ENCODE peak calls at places on chromosomes 11 and 22, in four cellular contexts. P, V, R and N are unnamed samples.
A peak's percentile ranks its signal among the peaks of the same experiment; 100 is the strongest.

GRCh38 chr22:38239101-38239761 is 33.6 kb downstream of the TMEM184B start:
- DNase-seq in P (peak; percentile 71), V (no peak), R (no peak), N (no peak)

GRCh38 chr22:42651134-42651533 is 1.9 kb upstream of the CYB5R3 start:
- DNase-seq in P (peak; percentile 49), V (no peak), R (no peak), N (no peak)

GRCh38 chr11:19018901-19019300 is 41.6 kb downstream of the MRGPRX2 start:
- DNase-seq in P (no peak), V (no peak), R (peak; percentile 65), N (no peak)

GRCh38 chr22:24592144-24592845 is 578 bp downstream of the LRRC75B start:
- DNase-seq in P (peak; percentile 32), V (no peak), R (peak; percentile 48), N (no peak)

GRCh38 chr22:40588726-40589125 is 47.8 kb downstream of the MRTFA start:
- DNase-seq in P (peak; percentile 38), V (no peak), R (no peak), N (peak; percentile 48)

GRCh38 chr22:40426671-40427070 is 56.3 kb downstream of the SGSM3 start:
- DNase-seq in P (no peak), V (no peak), R (no peak), N (no peak)

GRCh38 chr11:11370263-11371060 is 17.4 kb upstream of the CSNK2A3 start:
- DNase-seq in P (no peak), V (no peak), R (no peak), N (no peak)

GRCh38 chr11:93700830-93701229 is 39.3 kb downstream of the CEP295 start:
- DNase-seq in P (no peak), V (no peak), R (no peak), N (no peak)

GRCh38 chr11:74685905-74686304 is 45.3 kb downstream of the CHRDL2 start:
- DNase-seq in P (no peak), V (no peak), R (no peak), N (no peak)

GRCh38 chr11:279040-279965 is 1.1 kb downstream of the NLRP6 start:
- DNase-seq in P (no peak), V (peak; percentile 54), R (no peak), N (no peak)

GRCh38 chr11:31355131-31355530 is 14.4 kb downstream of the DCDC1 start:
- DNase-seq in P (no peak), V (no peak), R (no peak), N (no peak)

GRCh38 chr11:30429550-30429949 is 106.6 kb downstream of the ARL14EP start:
- DNase-seq in P (no peak), V (peak; percentile 48), R (no peak), N (no peak)

GRCh38 chr22:36026741-36027140 is 1.9 kb downstream of the RBFOX2 start:
- DNase-seq in P (no peak), V (no peak), R (no peak), N (no peak)

GRCh38 chr11:120773501-120774031 is 250.3 kb upstream of the TBCEL start:
- DNase-seq in P (no peak), V (no peak), R (no peak), N (peak; percentile 66)

GRCh38 chr11:61777234-61778090 is 14.9 kb downstream of the TMEM258 start:
- DNase-seq in P (no peak), V (peak; percentile 60), R (peak; percentile 83), N (no peak)

GRCh38 chr22:20203142-20204099 is 52.6 kb upstream of the CCDC188 start:
- DNase-seq in P (no peak), V (peak; percentile 62), R (peak; percentile 61), N (no peak)

GRCh38 chr22:23563111-23563510 is 17.0 kb downstream of the IGLL1 start:
- DNase-seq in P (no peak), V (no peak), R (no peak), N (no peak)

GRCh38 chr11:114525682-114526081 is 34.0 kb downstream of the NXPE1 start:
- DNase-seq in P (peak; percentile 5), V (no peak), R (no peak), N (no peak)

GRCh38 chr11:1864831-1865665 is 12.2 kb downstream of the LSP1 start:
- DNase-seq in P (no peak), V (peak; percentile 77), R (no peak), N (no peak)

GRCh38 chr11:8258771-8259170 is 4.9 kb downstream of the LMO1 start:
- DNase-seq in P (no peak), V (no peak), R (no peak), N (peak; percentile 55)

GRCh38 chr22:25749420-25750169 is 7.6 kb downstream of the MYO18B start:
- DNase-seq in P (no peak), V (no peak), R (no peak), N (no peak)

GRCh38 chr11:133738624-133739023 is 106.7 kb downstream of the SPATA19 start:
- DNase-seq in P (no peak), V (no peak), R (no peak), N (no peak)

GRCh38 chr22:24834845-24835570 is 29.0 kb downstream of the SGSM1 start:
- DNase-seq in P (peak; percentile 39), V (peak; percentile 64), R (peak; percentile 45), N (peak; percentile 36)

GRCh38 chr11:126185200-126186030 is 26.0 kb downstream of the RPUSD4 start:
- DNase-seq in P (no peak), V (no peak), R (no peak), N (no peak)

GRCh38 chr11:93570759-93571413 is 27.7 kb upstream of the SMCO4 start:
- DNase-seq in P (peak; percentile 64), V (no peak), R (no peak), N (peak; percentile 32)

GRCh38 chr22:37616205-37617083 is 7.8 kb downstream of the GGA1 start:
- DNase-seq in P (no peak), V (no peak), R (no peak), N (no peak)

GRCh38 chr22:49788492-49788891 is 39.2 kb downstream of the BRD1 start:
- DNase-seq in P (no peak), V (no peak), R (no peak), N (peak; percentile 57)

GRCh38 chr11:15390857-15391256 is 276.1 kb downstream of the INSC start:
- DNase-seq in P (no peak), V (no peak), R (no peak), N (no peak)

GRCh38 chr11:122140535-122140934 is 24.5 kb upstream of the BLID start:
- DNase-seq in P (no peak), V (no peak), R (no peak), N (no peak)
- TF ChIP-seq MAX in P (no peak), V (no peak), R (no peak), N (no peak)

GRCh38 chr11:40130427-40130826 is 1329.0 kb downstream of the LRRC4C start:
- DNase-seq in P (no peak), V (peak; percentile 16), R (peak; percentile 16), N (peak; percentile 4)
- TF ChIP-seq CTCF in P (no peak), V (peak; percentile 41), R (no peak), N (no peak)

GRCh38 chr11:71544525-71545214 is 3.5 kb upstream of the KRTAP5-9 start:
- DNase-seq in P (no peak), V (no peak), R (no peak), N (no peak)
- TF ChIP-seq MAX in P (no peak), V (no peak), R (no peak), N (no peak)

DNA sequence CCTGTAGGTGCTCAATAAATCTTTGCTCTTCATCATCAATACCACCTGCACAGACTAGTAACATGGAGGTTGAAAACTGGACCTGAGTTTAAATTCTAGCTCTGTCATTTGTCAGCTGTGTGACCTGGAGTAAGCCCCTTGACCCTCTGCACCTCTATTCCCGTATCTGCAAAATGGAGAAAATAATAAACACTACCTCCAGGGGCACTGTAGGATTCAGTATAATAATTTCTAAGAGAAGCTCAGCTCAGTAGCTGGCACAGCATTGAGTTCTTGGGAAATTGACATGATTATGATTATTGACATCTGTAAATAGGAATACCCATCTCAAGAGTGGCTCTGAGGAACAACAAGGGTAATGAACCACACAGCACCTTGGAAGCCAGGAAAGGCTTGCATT is 78.4 kb downstream of the MN1 start:
- DNase-seq in P (no peak), V (no peak), R (no peak), N (no peak)
- TF ChIP-seq CTCF in P (peak; percentile 24), V (peak; percentile 25), R (no peak), N (no peak)

GRCh38 chr22:30310881-30311771 is 15.6 kb downstream of the TBC1D10A start:
- DNase-seq in P (no peak), V (no peak), R (no peak), N (no peak)
- TF ChIP-seq MAX in P (no peak), V (no peak), R (no peak), N (no peak)